ENCODE peak calls at places on chromosomes 3 and 15, in nine cellular contexts. T is mucosa of descending colon; R is progenitor cell of endocrine pancreas; M is activated CD8-positive, alpha-beta T cell treated with anti-CD3 and anti-CD28 coated beads for 36 hours; Q is mammary epithelial cell; Y is fibroblast of the aortic adventitia; I is breast epithelium; Z is GM12865; B is bronchial epithelial cell. V is an unnamed sample.
A peak's percentile ranks its signal among the peaks of the same experiment; 100 is the strongest.

GRCh38 chr15:51621917-51622268 is 678 bp downstream of the DMXL2 start:
- DNase-seq in T (peak; percentile 64), R (peak; percentile 27), M (peak; percentile 35), Q (peak; percentile 68), Y (peak; percentile 63), I (no peak), Z (peak; percentile 80), B (peak; percentile 34), V (peak; percentile 74)

GRCh38 chr3:125478321-125478720 is 41.7 kb downstream of the SNX4 start:
- DNase-seq in T (no peak), R (no peak), M (no peak), Q (no peak), Y (peak; percentile 12), I (no peak), Z (no peak), B (no peak), V (peak; percentile 90)

GRCh38 chr3:115833074-115833473 is 209.8 kb downstream of the GAP43 start:
- DNase-seq in T (no peak), R (no peak), M (no peak), Q (no peak), Y (peak; percentile 44), I (no peak), Z (no peak), B (no peak), V (peak; percentile 57)

GRCh38 chr3:45776291-45776576 is 20.1 kb downstream of the SLC6A20 start:
- DNase-seq in T (no peak), R (no peak), M (no peak), Q (no peak), Y (no peak), I (no peak), Z (no peak), B (no peak), V (no peak)

GRCh38 chr15:49506341-49506740 is 83.3 kb downstream of the FGF7 start:
- DNase-seq in T (no peak), R (no peak), M (no peak), Q (peak; percentile 82), Y (no peak), I (no peak), Z (no peak), B (peak; percentile 85), V (peak; percentile 33)

GRCh38 chr15:98951493-98952320 is 55.9 kb downstream of the PGPEP1L start:
- DNase-seq in T (no peak), R (no peak), M (no peak), Q (no peak), Y (no peak), I (no peak), Z (no peak), B (no peak), V (no peak)

GRCh38 chr3:122681294-122682015 is 816 bp downstream of the PARP14 start:
- DNase-seq in T (no peak), R (no peak), M (no peak), Q (no peak), Y (peak; percentile 16), I (no peak), Z (no peak), B (no peak), V (no peak)

GRCh38 chr3:191327526-191327925 is 1.7 kb upstream of the CCDC50 start:
- DNase-seq in T (no peak), R (no peak), M (no peak), Q (no peak), Y (no peak), I (no peak), Z (no peak), B (no peak), V (no peak)

GRCh38 chr3:22349445-22349844 is 598.4 kb upstream of the ZNF385D start:
- DNase-seq in T (no peak), R (no peak), M (no peak), Q (no peak), Y (no peak), I (no peak), Z (no peak), B (no peak), V (no peak)

GRCh38 chr3:149832086-149832485 is 19.1 kb downstream of the RNF13 start:
- DNase-seq in T (no peak), R (no peak), M (no peak), Q (no peak), Y (peak; percentile 21), I (no peak), Z (no peak), B (no peak), V (peak; percentile 36)

GRCh38 chr15:89829616-89830440 is 15.2 kb upstream of the ANPEP start:
- DNase-seq in T (no peak), R (no peak), M (no peak), Q (no peak), Y (no peak), I (no peak), Z (no peak), B (no peak), V (no peak)

GRCh38 chr3:122356402-122356801 is 26.6 kb downstream of the MIX23 start:
- DNase-seq in T (peak; percentile 58), R (no peak), M (peak; percentile 39), Q (peak; percentile 72), Y (peak; percentile 28), I (peak; percentile 63), Z (peak; percentile 58), B (peak; percentile 65), V (peak; percentile 63)

GRCh38 chr15:75842722-75843617 is at the start of gene UBE2Q2:
- DNase-seq in T (peak; percentile 83), R (peak; percentile 65), M (peak; percentile 84), Q (peak; percentile 50), Y (peak; percentile 57), I (peak; percentile 53), Z (peak; percentile 90), B (peak; percentile 34), V (peak; percentile 67)
- TF ChIP-seq CTCF in T (no peak), R (no peak), M (no peak), Q (no peak), Y (no peak), I (no peak), Z (no peak), B (no peak), V (no peak)

GRCh38 chr15:45414215-45414885 is 36.0 kb upstream of the GATM start:
- DNase-seq in T (no peak), R (no peak), M (no peak), Q (no peak), Y (no peak), I (no peak), Z (no peak), B (no peak), V (no peak)

GRCh38 chr15:45417303-45417950 is 39.1 kb upstream of the GATM start:
- DNase-seq in T (no peak), R (no peak), M (no peak), Q (no peak), Y (no peak), I (no peak), Z (no peak), B (no peak), V (no peak)
- TF ChIP-seq CTCF in T (no peak), R (no peak), M (no peak), Q (no peak), Y (no peak), I (no peak), Z (no peak), B (no peak), V (no peak)

GRCh38 chr15:79121571-79121970 is 31.0 kb upstream of the RASGRF1 start:
- DNase-seq in T (no peak), R (no peak), M (no peak), Q (no peak), Y (no peak), I (no peak), Z (no peak), B (no peak), V (no peak)
- TF ChIP-seq CTCF in T (no peak), R (no peak), M (no peak), Q (no peak), Y (no peak), I (no peak), Z (no peak), B (no peak), V (no peak)

GRCh38 chr15:57111002-57111401 is 192.6 kb downstream of the TCF12 start:
- DNase-seq in T (no peak), R (no peak), M (no peak), Q (no peak), Y (no peak), I (no peak), Z (no peak), B (no peak), V (no peak)
- TF ChIP-seq CTCF in T (no peak), R (peak; percentile 49), M (no peak), Q (peak; percentile 14), Y (peak; percentile 33), I (no peak), Z (no peak), B (no peak), V (peak; percentile 40)

GRCh38 chr3:44761347-44762169 is at the start of the genes KIAA1143 and KIF15:
- DNase-seq in T (peak; percentile 98), R (peak; percentile 95), M (peak; percentile 99), Q (peak; percentile 92), Y (peak; percentile 95), I (peak; percentile 97), Z (peak; percentile 98), B (peak; percentile 86), V (peak; percentile 97)
- TF ChIP-seq CTCF in T (no peak), R (no peak), M (no peak), Q (peak; percentile 8), Y (no peak), I (no peak), Z (no peak), B (no peak), V (no peak)

DNA sequence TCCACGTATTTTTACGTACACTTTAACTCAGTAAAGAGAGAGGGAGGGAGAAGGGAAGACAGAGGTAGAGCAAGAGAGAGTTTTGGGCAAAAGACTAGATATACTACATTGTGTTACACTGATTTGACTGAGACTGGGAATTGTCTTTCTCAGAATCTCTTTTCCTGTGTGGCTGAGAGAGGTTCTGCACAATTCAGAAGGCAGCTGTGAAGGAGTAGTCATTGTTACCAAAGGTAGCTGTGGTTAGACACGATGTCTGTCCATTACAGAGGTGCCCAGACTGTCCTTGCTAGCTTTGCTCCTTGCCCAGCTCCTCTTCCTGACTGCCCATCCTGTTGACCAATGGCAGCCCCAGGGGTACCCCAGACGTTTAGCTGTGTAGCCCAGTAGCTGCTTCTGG is 577.5 kb upstream of the CBLB start:
- DNase-seq in T (no peak), R (no peak), M (no peak), Q (no peak), Y (no peak), I (no peak), Z (no peak), B (no peak), V (no peak)
- TF ChIP-seq CTCF in T (no peak), R (no peak), M (no peak), Q (no peak), Y (no peak), I (no peak), Z (no peak), B (no peak), V (no peak)

GRCh38 chr15:73156431-73157191 is 104.3 kb downstream of the NEO1 start:
- DNase-seq in T (no peak), R (no peak), M (no peak), Q (no peak), Y (no peak), I (no peak), Z (no peak), B (no peak), V (no peak)
- TF ChIP-seq CTCF in T (no peak), R (no peak), M (no peak), Q (no peak), Y (no peak), I (no peak), Z (no peak), B (no peak), V (no peak)